ENCODE peak calls at places on chromosome 10, in eight cellular contexts. J is endothelial cell of umbilical vein, O is transverse colon, I is HCT116, U is SK-N-SH, A is H1, M is GM12891, T is sigmoid colon. C is an unnamed sample.

GRCh38 chr10:115432188-115432819 is 339.1 kb downstream of the ATRNL1 start:
- DNase-seq in J (peak), O (no peak), I (peak), U (peak), A (no peak), M (no peak), T (no peak), C (no peak)

GRCh38 chr10:5862360-5862929 is 27.2 kb downstream of the ANKRD16 start:
- DNase-seq in J (no peak), O (peak), I (no peak), U (no peak), A (no peak), M (peak), T (no peak), C (no peak)

GRCh38 chr10:29480281-29480954 is 154.4 kb downstream of the SVIL start:
- DNase-seq in J (no peak), O (no peak), I (no peak), U (no peak), A (no peak), M (no peak), T (no peak), C (no peak)

GRCh38 chr10:71966046-71967004 is 2.1 kb downstream of the CHST3 start:
- DNase-seq in J (no peak), O (no peak), I (no peak), U (no peak), A (no peak), M (no peak), T (peak), C (no peak)

GRCh38 chr10:16905304-16905703 is 88.1 kb upstream of the RSU1 start:
- DNase-seq in J (no peak), O (no peak), I (no peak), U (no peak), A (no peak), M (no peak), T (peak), C (peak)

GRCh38 chr10:22978287-22978686 is 50.4 kb downstream of the ARMC3 start:
- DNase-seq in J (no peak), O (no peak), I (no peak), U (no peak), A (no peak), M (no peak), T (no peak), C (no peak)

GRCh38 chr10:25288181-25288580 is 113.4 kb downstream of the GPR158 start:
- DNase-seq in J (no peak), O (no peak), I (no peak), U (no peak), A (no peak), M (no peak), T (no peak), C (no peak)

GRCh38 chr10:103736763-103737162 is 118.6 kb downstream of the SH3PXD2A start:
- DNase-seq in J (peak), O (no peak), I (peak), U (peak), A (peak), M (no peak), T (no peak), C (no peak)

GRCh38 chr10:128443925-128444324 is 317.7 kb upstream of the MKI67 start:
- DNase-seq in J (no peak), O (no peak), I (no peak), U (no peak), A (no peak), M (no peak), T (no peak), C (no peak)

GRCh38 chr10:72567421-72567820 is 58.5 kb downstream of the MICU1 start:
- DNase-seq in J (no peak), O (no peak), I (peak), U (no peak), A (no peak), M (no peak), T (no peak), C (no peak)

GRCh38 chr10:29357962-29358635 is 69.2 kb downstream of the LYZL1 start:
- DNase-seq in J (no peak), O (no peak), I (no peak), U (no peak), A (no peak), M (no peak), T (no peak), C (no peak)

GRCh38 chr10:124755581-124755980 is 11.4 kb upstream of the FAM53B start:
- DNase-seq in J (no peak), O (no peak), I (no peak), U (no peak), A (no peak), M (no peak), T (no peak), C (no peak)

GRCh38 chr10:43606323-43607198 is at the start of gene ZNF485:
- DNase-seq in J (peak), O (peak), I (peak), U (peak), A (peak), M (peak), T (peak), C (peak)

GRCh38 chr10:33612116-33612515 is 277.6 kb upstream of the NRP1 start:
- DNase-seq in J (no peak), O (no peak), I (no peak), U (no peak), A (no peak), M (no peak), T (no peak), C (no peak)

GRCh38 chr10:61963669-61964058 is 62.2 kb downstream of the ARID5B start:
- DNase-seq in J (no peak), O (no peak), I (no peak), U (no peak), A (no peak), M (no peak), T (no peak), C (no peak)

GRCh38 chr10:61965694-61966284 is 64.3 kb downstream of the ARID5B start:
- DNase-seq in J (no peak), O (no peak), I (no peak), U (no peak), A (no peak), M (no peak), T (no peak), C (no peak)

GRCh38 chr10:61964059-61964709 is 62.7 kb downstream of the ARID5B start:
- DNase-seq in J (no peak), O (no peak), I (no peak), U (no peak), A (no peak), M (no peak), T (no peak), C (no peak)

GRCh38 chr10:61967298-61967697 is 65.8 kb downstream of the ARID5B start:
- DNase-seq in J (no peak), O (no peak), I (no peak), U (no peak), A (no peak), M (no peak), T (no peak), C (no peak)

GRCh38 chr10:61964949-61965693 is 63.6 kb downstream of the ARID5B start:
- DNase-seq in J (no peak), O (no peak), I (no peak), U (no peak), A (no peak), M (no peak), T (no peak), C (no peak)
- TF ChIP-seq POLR2AphosphoS5 in J (no peak), O (no peak), I (no peak), U (no peak), A (no peak), M (no peak), T (no peak), C (no peak)

DNA sequence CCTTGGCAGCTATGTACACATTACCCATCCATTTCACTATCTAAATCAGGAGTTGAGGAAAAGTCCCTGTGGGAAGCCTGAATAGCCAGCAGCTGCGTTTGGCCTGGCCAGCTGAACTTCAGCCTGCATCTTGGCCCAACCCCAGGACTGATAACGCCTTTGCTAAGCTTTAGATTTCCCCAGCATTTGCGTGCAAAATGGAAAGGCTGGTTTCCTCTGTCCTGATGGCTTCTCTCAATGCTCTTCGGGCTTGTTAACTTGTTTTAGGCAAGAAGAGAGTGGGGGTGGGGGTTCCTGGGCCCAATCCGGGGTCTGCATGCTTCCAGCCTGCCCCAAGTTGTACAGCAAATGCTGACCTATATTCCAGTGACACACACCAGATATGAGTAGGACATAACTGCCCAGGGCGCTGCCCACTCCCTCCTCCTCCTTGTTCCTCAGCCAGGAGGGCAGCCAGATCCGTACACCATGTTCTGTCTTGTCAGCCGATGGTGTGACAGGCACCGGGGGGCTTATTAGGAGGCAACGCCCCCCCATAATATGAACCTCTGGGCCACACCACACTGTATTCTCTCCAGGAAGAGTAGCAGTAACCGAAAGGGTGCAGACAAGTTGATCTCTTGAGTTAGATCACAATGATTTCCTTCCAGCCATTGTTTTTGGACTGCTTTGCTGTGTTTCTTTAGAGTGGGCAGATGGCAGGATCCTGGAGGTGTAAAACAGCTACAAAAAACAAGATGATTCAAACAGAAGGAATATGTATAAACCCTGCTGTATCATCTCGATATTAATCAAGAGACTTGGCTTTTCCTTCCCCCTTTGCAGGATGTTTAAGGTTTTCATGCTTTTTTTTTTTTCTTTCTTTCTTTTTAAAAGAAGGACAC is 339.0 kb downstream of the RNLS start:
- DNase-seq in J (peak), O (peak), I (no peak), U (peak), A (no peak), M (no peak), T (no peak), C (peak)
- TF ChIP-seq POLR2AphosphoS5 in J (peak), O (no peak), I (no peak), U (peak), A (no peak), M (no peak), T (no peak), C (no peak)

DNA sequence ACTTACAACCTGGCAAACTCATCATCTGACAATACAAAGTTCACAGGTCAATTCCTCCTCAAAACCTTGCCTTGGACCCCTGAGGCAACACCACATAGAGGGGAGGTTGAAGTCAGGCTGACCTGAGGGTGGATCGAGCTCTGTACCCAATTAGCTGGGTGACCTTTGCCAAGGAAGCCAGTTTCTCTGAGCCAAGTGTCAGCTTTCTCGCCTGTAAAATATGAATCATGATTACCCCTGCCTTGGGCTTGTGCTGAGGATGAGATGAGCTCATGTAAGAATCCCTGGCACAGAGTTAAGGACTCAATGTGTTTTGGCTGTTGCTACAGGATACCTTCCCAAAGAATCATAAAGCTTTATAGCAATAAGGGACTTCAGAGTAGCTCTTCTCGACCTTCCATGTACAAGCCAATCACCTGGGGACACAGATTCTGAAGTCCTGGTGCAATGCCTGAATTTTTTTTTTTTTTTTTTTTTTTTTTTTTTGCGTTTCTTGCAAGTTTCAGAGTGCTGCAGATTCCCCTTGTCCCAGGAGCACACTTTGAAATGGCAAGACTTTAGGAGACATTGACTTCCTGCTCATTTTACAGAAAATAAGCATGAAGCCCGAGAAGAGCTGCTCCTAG is 43.5 kb upstream of the CACUL1 start:
- DNase-seq in J (no peak), O (no peak), I (peak), U (no peak), A (no peak), M (no peak), T (no peak), C (no peak)
- TF ChIP-seq POLR2AphosphoS5 in J (no peak), O (no peak), I (no peak), U (no peak), A (no peak), M (no peak), T (no peak), C (no peak)

DNA sequence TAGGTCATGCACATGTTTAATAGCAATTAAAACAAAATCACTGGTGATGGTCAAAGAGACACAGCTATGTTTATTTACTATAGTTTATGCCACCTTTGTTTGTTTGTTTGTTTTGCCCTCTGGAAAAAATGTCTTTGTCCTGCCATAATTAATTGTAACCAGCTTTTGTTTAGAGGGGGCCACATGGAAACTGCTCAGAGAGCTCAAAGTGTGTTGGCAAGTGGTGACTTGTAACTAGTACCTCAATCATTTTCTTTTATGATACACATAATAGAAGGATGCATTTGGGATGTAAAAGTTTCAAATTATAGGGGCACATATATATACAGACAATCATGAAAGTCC is 40.2 kb downstream of the GRK5 start:
- DNase-seq in J (no peak), O (no peak), I (no peak), U (no peak), A (no peak), M (no peak), T (no peak), C (no peak)
- TF ChIP-seq POLR2AphosphoS5 in J (no peak), O (no peak), I (no peak), U (no peak), A (no peak), M (no peak), T (no peak), C (no peak)

GRCh38 chr10:45425628-45426563 is 51.9 kb downstream of the ALOX5 start:
- DNase-seq in J (peak), O (no peak), I (peak), U (no peak), A (no peak), M (no peak), T (no peak), C (no peak)

GRCh38 chr10:45423976-45424499 is 50.0 kb downstream of the ALOX5 start:
- DNase-seq in J (no peak), O (no peak), I (no peak), U (no peak), A (no peak), M (no peak), T (no peak), C (no peak)

GRCh38 chr10:45427305-45427955 is 53.4 kb downstream of the ALOX5 start:
- DNase-seq in J (no peak), O (no peak), I (no peak), U (no peak), A (no peak), M (no peak), T (no peak), C (no peak)

GRCh38 chr10:45422862-45423659 is 49.0 kb downstream of the ALOX5 start:
- DNase-seq in J (no peak), O (no peak), I (no peak), U (no peak), A (no peak), M (no peak), T (no peak), C (no peak)

DNA sequence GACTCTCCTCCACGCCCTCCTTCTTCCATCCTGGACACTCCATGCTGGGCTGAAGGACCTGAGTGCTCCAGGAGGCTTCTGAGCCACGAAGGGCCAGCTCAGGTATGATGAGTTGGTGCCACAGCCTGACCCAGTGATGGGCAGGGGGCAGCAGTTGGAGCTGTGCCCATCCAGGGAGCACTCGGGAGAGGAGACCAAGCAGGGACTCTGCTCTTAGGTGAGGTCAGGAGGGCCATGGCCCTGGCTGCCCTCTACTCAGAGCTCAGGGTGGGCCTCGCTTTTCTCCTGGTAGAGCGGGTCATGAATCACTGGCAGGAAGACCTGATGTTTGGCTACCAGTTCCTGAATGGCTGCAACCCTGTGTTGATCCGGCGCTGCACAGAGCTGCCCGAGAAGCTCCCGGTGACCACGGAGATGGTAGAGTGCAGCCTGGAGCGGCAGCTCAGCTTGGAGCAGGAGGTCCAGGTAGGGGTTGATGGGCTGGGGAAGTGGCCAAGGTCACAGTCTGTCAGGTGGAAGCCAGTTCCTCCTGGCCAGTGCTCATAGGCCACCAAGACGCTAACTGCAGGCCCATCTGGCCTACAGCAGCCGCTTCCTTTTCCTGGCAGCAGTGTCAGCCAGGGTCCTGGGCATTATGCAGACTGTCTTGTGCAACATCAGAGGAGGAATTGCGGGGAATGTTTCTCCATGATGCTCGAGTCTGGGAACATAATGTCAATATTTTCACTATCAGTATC is 50.8 kb downstream of the ALOX5 start:
- DNase-seq in J (peak), O (no peak), I (no peak), U (no peak), A (no peak), M (no peak), T (peak), C (no peak)
- TF ChIP-seq POLR2AphosphoS5 in J (no peak), O (no peak), I (no peak), U (no peak), A (no peak), M (no peak), T (no peak), C (no peak)

GRCh38 chr10:687583-688286 is 1.7 kb downstream of the DIP2C start:
- DNase-seq in J (no peak), O (no peak), I (no peak), U (no peak), A (no peak), M (no peak), T (no peak), C (no peak)
- TF ChIP-seq POLR2AphosphoS5 in J (no peak), O (no peak), I (no peak), U (no peak), A (no peak), M (no peak), T (no peak), C (no peak)